ENCODE peak calls at places on chromosomes 13 and 19, in four cellular contexts. A is amniotic epithelial cell, H is fibroblast of mammary gland, N is RWPE1. J is an unnamed sample.

GRCh38 chr19:35044317-35045117 is 3.0 kb downstream of the HPN start:
- DNase-seq in N (peak; percentile 65), A (peak; percentile 33), H (peak; percentile 57), J (no peak)

GRCh38 chr13:88294368-88294767 is 623.2 kb downstream of the SLITRK5 start:
- DNase-seq in A (no peak), H (no peak), N (no peak), J (no peak)

GRCh38 chr13:41178040-41178439 is 16.3 kb downstream of the KBTBD7 start:
- DNase-seq in H (peak; percentile 77), A (peak; percentile 48), N (no peak), J (peak; percentile 12)

GRCh38 chr19:12937243-12938053 is 961 bp upstream of the CALR start:
- DNase-seq in A (no peak), N (no peak), H (peak; percentile 58), J (no peak)

GRCh38 chr13:92135509-92135908 is 737.1 kb downstream of the GPC5 start:
- DNase-seq in H (no peak), A (no peak), N (no peak), J (no peak)

GRCh38 chr13:44244288-44244687 is 129.3 kb upstream of the SERP2 start:
- DNase-seq in A (peak; percentile 82), H (peak; percentile 95), N (no peak), J (peak; percentile 89)

GRCh38 chr19:52428937-52429336 is at the start of gene ZNF534:
- DNase-seq in N (no peak), H (no peak), A (no peak), J (no peak)

GRCh38 chr19:19146000-19146608 is 7.8 kb upstream of the TMEM161A start:
- DNase-seq in A (peak; percentile 33), H (peak; percentile 52), N (peak; percentile 53), J (no peak)

GRCh38 chr13:40583738-40584137 is 82.7 kb downstream of the FOXO1 start:
- DNase-seq in A (no peak), H (no peak), N (no peak), J (no peak)

GRCh38 chr19:35013047-35013819 is 13.1 kb downstream of the GRAMD1A start:
- DNase-seq in H (peak; percentile 61), N (no peak), A (peak; percentile 55), J (peak; percentile 19)

GRCh38 chr13:109150691-109151090 is 521.3 kb downstream of the MYO16 start:
- DNase-seq in N (no peak), A (no peak), H (no peak), J (no peak)

GRCh38 chr19:44943801-44944249 is 1.8 kb downstream of the APOC4 start:
- DNase-seq in H (peak; percentile 62), A (no peak), N (no peak), J (no peak)

GRCh38 chr19:1295169-1296012 is 9.7 kb downstream of the EFNA2 start:
- DNase-seq in A (peak; percentile 15), H (no peak), N (peak; percentile 81), J (no peak)

GRCh38 chr19:54190942-54191670 is at the start of gene TSEN34:
- DNase-seq in N (peak; percentile 72), H (peak; percentile 70), A (peak; percentile 70), J (peak; percentile 27)

GRCh38 chr19:7874080-7874856 is at the start of gene PRR36:
- DNase-seq in A (no peak), N (no peak), H (no peak), J (no peak)

GRCh38 chr19:3606174-3606689 is 443 bp downstream of the TBXA2R start:
- DNase-seq in H (no peak), A (no peak), N (no peak), J (no peak)

GRCh38 chr13:31267126-31267784 is 67.5 kb downstream of the B3GLCT start:
- DNase-seq in A (no peak), N (no peak), H (no peak), J (peak; percentile 33)

GRCh38 chr13:78098249-78098648 is 179.6 kb upstream of the EDNRB start:
- DNase-seq in N (no peak), A (no peak), H (no peak), J (no peak)

GRCh38 chr19:13099073-13099999 is 3.3 kb downstream of the LYL1 start:
- DNase-seq in N (no peak), H (peak; percentile 38), A (peak; percentile 65), J (no peak)

GRCh38 chr13:98252931-98253470 is 75.9 kb upstream of the RNF113B start:
- DNase-seq in A (peak; percentile 76), H (peak; percentile 78), N (peak; percentile 20), J (peak; percentile 85)

GRCh38 chr19:43789029-43789428 is 8.3 kb upstream of the KCNN4 start:
- DNase-seq in N (no peak), A (peak; percentile 58), H (peak; percentile 55), J (peak; percentile 29)

GRCh38 chr19:42252365-42253244 is 2.3 kb downstream of the ERF start:
- DNase-seq in A (peak; percentile 65), H (peak; percentile 71), N (no peak), J (no peak)

GRCh38 chr19:39765091-39766076 is 13.3 kb upstream of the LEUTX start:
- DNase-seq in N (peak; percentile 24), H (peak; percentile 56), A (peak; percentile 38), J (peak; percentile 16)

GRCh38 chr19:7505682-7506384 is 10.1 kb upstream of the ZNF358 start:
- DNase-seq in N (peak; percentile 81), H (no peak), A (peak; percentile 42), J (no peak)

GRCh38 chr13:41461527-41462124 is 4.3 kb downstream of the RGCC start:
- DNase-seq in N (no peak), A (no peak), H (no peak), J (no peak)

GRCh38 chr19:37977992-37978391 is 71.0 kb downstream of the SIPA1L3 start:
- DNase-seq in H (peak; percentile 67), A (peak; percentile 62), N (no peak), J (peak; percentile 98)

GRCh38 chr19:1923319-1923718 is 17.7 kb upstream of the CSNK1G2 start:
- DNase-seq in N (no peak), H (no peak), A (no peak), J (no peak)

GRCh38 chr19:5719274-5719960 is 529 bp downstream of the LONP1 start:
- DNase-seq in A (peak; percentile 13), N (peak; percentile 29), H (no peak), J (no peak)

GRCh38 chr13:30466841-30467252 is 1.1 kb upstream of the HMGB1 start:
- DNase-seq in H (peak; percentile 14), A (no peak), N (no peak), J (peak; percentile 18)

GRCh38 chr13:29884671-29885424 is 34.4 kb upstream of the UBL3 start:
- DNase-seq in N (no peak), H (peak; percentile 16), A (no peak), J (peak; percentile 58)

GRCh38 chr13:101681834-101682233 is 229.4 kb downstream of the ITGBL1 start:
- DNase-seq in H (peak; percentile 50), N (peak; percentile 9), A (peak; percentile 17), J (no peak)

GRCh38 chr13:63636231-63636993 is 2220.8 kb upstream of the PCDH20 start:
- DNase-seq in N (peak; percentile 4), A (peak; percentile 7), H (no peak), J (no peak)

GRCh38 chr19:3107658-3108057 is 13.5 kb downstream of the GNA11 start:
- DNase-seq in A (no peak), N (no peak), H (no peak), J (no peak)

GRCh38 chr19:41218615-41219507 is at the start of gene AXL:
- DNase-seq in H (peak; percentile 70), N (peak; percentile 87), A (peak; percentile 80), J (peak; percentile 83)

GRCh38 chr13:113002206-113002821 is 33.3 kb downstream of the MCF2L start:
- DNase-seq in A (no peak), H (no peak), N (no peak), J (no peak)

GRCh38 chr13:42333613-42334328 is 61.8 kb downstream of the AKAP11 start:
- DNase-seq in N (peak; percentile 40), H (peak; percentile 65), A (peak; percentile 56), J (peak; percentile 10)

GRCh38 chr13:104534847-104535246 is 1468.6 kb upstream of the SLC10A2 start:
- DNase-seq in A (no peak), N (no peak), H (no peak), J (no peak)

GRCh38 chr19:55462722-55463121 is 1.3 kb upstream of the ISOC2 start:
- DNase-seq in H (no peak), N (no peak), A (no peak), J (no peak)

J was measured in astrocyte.